ENCODE peak calls at places on chromosomes 16 and 17, in four cellular contexts. One of them, this sample, is unnamed.

GRCh38 chr16:55912022-55912421 is 36.8 kb upstream of the CES5A start:
- DNase-seq in endothelial cell of umbilical vein: no peak
- DNase-seq in ovary: no peak
- DNase-seq in spleen: no peak
- DNase-seq in this sample: no peak

GRCh38 chr17:28734712-28735241 is 6.2 kb downstream of the NEK8 start:
- DNase-seq in ovary: no peak
- DNase-seq in spleen: peak; percentile 61
- DNase-seq in endothelial cell of umbilical vein: no peak
- DNase-seq in this sample: no peak

GRCh38 chr17:35890774-35891155 is 10.6 kb upstream of the CCL5 start:
- DNase-seq in endothelial cell of umbilical vein: no peak
- DNase-seq in ovary: no peak
- DNase-seq in spleen: peak; percentile 80
- DNase-seq in this sample: no peak

GRCh38 chr16:85528528-85529387 is 84.4 kb upstream of the GSE1 start:
- DNase-seq in spleen: no peak
- DNase-seq in ovary: no peak
- DNase-seq in endothelial cell of umbilical vein: no peak
- DNase-seq in this sample: no peak

GRCh38 chr16:54118846-54119245 is 167.7 kb downstream of the IRX3 start:
- DNase-seq in ovary: no peak
- DNase-seq in endothelial cell of umbilical vein: no peak
- DNase-seq in spleen: no peak
- DNase-seq in this sample: no peak

GRCh38 chr17:284676-285355 is 67.8 kb downstream of the RPH3AL start:
- DNase-seq in endothelial cell of umbilical vein: no peak
- DNase-seq in ovary: peak; percentile 9
- DNase-seq in spleen: peak; percentile 28
- DNase-seq in this sample: no peak

GRCh38 chr17:38750312-38751121 is 2.0 kb upstream of the PSMB3 start:
- DNase-seq in ovary: no peak
- DNase-seq in spleen: peak; percentile 77
- DNase-seq in endothelial cell of umbilical vein: peak; percentile 33
- DNase-seq in this sample: no peak

GRCh38 chr17:36928450-36929125 is 8.7 kb upstream of the LHX1 start:
- DNase-seq in spleen: no peak
- DNase-seq in endothelial cell of umbilical vein: no peak
- DNase-seq in ovary: no peak
- DNase-seq in this sample: no peak

GRCh38 chr16:80541306-80541694 is 507 bp downstream of the DYNLRB2 start:
- DNase-seq in endothelial cell of umbilical vein: no peak
- DNase-seq in spleen: no peak
- DNase-seq in ovary: no peak
- DNase-seq in this sample: no peak

GRCh38 chr16:55257971-55258613 is 65.9 kb upstream of the IRX6 start:
- DNase-seq in ovary: no peak
- DNase-seq in spleen: peak; percentile 76
- DNase-seq in endothelial cell of umbilical vein: peak; percentile 53
- DNase-seq in this sample: peak; percentile 19

GRCh38 chr16:13316008-13316407 is 414.6 kb downstream of the SHISA9 start:
- DNase-seq in spleen: no peak
- DNase-seq in ovary: no peak
- DNase-seq in endothelial cell of umbilical vein: no peak
- DNase-seq in this sample: no peak

GRCh38 chr16:70407811-70408274 is 31.1 kb downstream of the ST3GAL2 start:
- DNase-seq in endothelial cell of umbilical vein: no peak
- DNase-seq in ovary: no peak
- DNase-seq in spleen: no peak
- DNase-seq in this sample: no peak

GRCh38 chr17:80219013-80219776 is 938 bp downstream of the SGSH start:
- DNase-seq in spleen: peak; percentile 94
- DNase-seq in ovary: peak; percentile 73
- DNase-seq in endothelial cell of umbilical vein: peak; percentile 55
- DNase-seq in this sample: peak; percentile 88

GRCh38 chr16:81127051-81127450 is 30.9 kb upstream of the GCSH start:
- DNase-seq in ovary: no peak
- DNase-seq in spleen: no peak
- DNase-seq in endothelial cell of umbilical vein: no peak
- DNase-seq in this sample: no peak

GRCh38 chr17:70961341-70961740 is 792.0 kb downstream of the KCNJ2 start:
- DNase-seq in endothelial cell of umbilical vein: no peak
- DNase-seq in ovary: no peak
- DNase-seq in spleen: no peak
- DNase-seq in this sample: no peak
- H3K9me3 ChIP-seq in endothelial cell of umbilical vein: peaks cover 2% of the 10 kb centered on the region
- H3K9me3 ChIP-seq in ovary: no peaks in the 10 kb centered on the region
- H3K9me3 ChIP-seq in spleen: peaks cover 13% of the 10 kb centered on the region
- H3K9me3 ChIP-seq in this sample: no peaks in the 10 kb centered on the region

DNA sequence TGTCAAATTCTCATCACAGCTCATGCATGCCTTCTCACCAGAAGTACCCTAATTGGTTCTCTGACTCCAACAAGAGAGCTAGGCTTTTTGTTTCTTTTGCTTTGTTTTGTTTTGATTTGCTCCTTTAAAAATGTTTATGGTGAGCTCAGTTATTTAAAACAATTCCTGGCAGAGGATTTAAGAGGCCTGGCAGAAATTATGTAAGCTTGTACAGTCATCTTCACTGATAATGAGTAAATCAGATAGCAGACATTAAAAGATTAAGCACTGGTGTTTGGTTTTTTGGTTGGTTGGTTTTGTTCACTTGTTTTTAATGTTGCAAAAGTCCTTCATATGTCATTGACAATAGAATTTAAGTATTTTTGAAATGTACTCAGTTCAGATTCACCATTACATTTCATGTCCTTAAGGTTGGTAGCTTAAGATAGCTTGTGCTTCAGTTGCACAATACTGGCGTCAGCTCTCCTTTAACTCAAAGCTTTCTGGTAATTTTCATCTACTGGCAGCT is 378.9 kb downstream of the CDH13 start:
- DNase-seq in ovary: no peak
- DNase-seq in spleen: no peak
- DNase-seq in endothelial cell of umbilical vein: no peak
- DNase-seq in this sample: no peak
- H3K9me3 ChIP-seq in ovary: no peaks in the 10 kb centered on the region
- H3K9me3 ChIP-seq in spleen: no peaks in the 10 kb centered on the region
- H3K9me3 ChIP-seq in endothelial cell of umbilical vein: no peaks in the 10 kb centered on the region
- H3K9me3 ChIP-seq in this sample: no peaks in the 10 kb centered on the region

GRCh38 chr17:61746248-61746985 is 116.9 kb downstream of the BRIP1 start:
- DNase-seq in ovary: no peak
- DNase-seq in endothelial cell of umbilical vein: no peak
- DNase-seq in spleen: no peak
- DNase-seq in this sample: no peak
- H3K9me3 ChIP-seq in ovary: no peaks in the 10 kb centered on the region
- H3K9me3 ChIP-seq in endothelial cell of umbilical vein: no peaks in the 10 kb centered on the region
- H3K9me3 ChIP-seq in spleen: peaks cover 25% of the 10 kb centered on the region
- H3K9me3 ChIP-seq in this sample: no peaks in the 10 kb centered on the region

DNA sequence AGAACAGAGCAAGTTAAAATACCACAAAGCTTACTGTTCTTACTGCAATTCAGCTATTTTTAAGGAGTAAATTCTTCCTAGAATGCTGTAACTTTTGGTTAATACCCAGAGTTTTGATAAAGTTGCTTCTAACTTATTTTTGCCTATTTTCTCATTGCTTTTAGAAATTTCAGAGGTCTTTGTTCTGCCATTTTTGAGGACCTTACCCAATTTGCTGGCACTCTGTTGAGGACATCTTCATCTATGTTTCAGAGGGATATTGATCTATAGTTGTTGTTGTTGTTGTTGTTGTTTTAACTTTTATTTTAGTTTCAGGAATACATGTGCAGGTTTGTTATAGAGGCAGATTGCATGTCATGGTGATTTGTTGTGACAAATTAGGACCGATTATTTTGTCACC is 111.0 kb upstream of the NACA2 start:
- DNase-seq in endothelial cell of umbilical vein: no peak
- DNase-seq in ovary: no peak
- DNase-seq in spleen: no peak
- DNase-seq in this sample: no peak
- H3K9me3 ChIP-seq in endothelial cell of umbilical vein: no peaks in the 10 kb centered on the region
- H3K9me3 ChIP-seq in ovary: no peaks in the 10 kb centered on the region
- H3K9me3 ChIP-seq in spleen: peaks cover 62% of the 10 kb centered on the region
- H3K9me3 ChIP-seq in this sample: peaks cover 9% of the 10 kb centered on the region

DNA sequence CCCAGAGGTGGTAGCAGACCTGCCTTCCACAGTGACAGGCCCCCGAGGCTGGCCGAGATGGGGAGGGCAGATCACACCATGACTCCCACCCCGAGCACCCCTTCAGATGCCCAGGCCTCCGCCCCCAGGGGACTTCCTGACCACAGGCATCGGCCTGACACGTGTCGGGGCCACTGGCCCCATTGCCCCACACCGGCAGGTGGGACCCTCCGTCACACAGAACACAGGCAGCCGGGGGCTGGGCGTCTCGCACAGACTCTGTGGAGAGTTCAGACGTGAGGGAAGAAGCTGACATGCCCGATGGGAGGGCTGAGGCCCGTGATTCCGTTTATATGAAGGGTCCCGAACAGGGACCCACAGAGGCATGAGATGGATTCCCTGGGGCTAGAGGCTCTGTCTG is 51.3 kb upstream of the GNG13 start:
- DNase-seq in endothelial cell of umbilical vein: no peak
- DNase-seq in ovary: no peak
- DNase-seq in spleen: no peak
- DNase-seq in this sample: no peak
- H3K9me3 ChIP-seq in endothelial cell of umbilical vein: peaks cover 3% of the 10 kb centered on the region
- H3K9me3 ChIP-seq in ovary: no peaks in the 10 kb centered on the region
- H3K9me3 ChIP-seq in spleen: no peaks in the 10 kb centered on the region
- H3K9me3 ChIP-seq in this sample: no peaks in the 10 kb centered on the region

GRCh38 chr16:72501739-72502653 is 330.0 kb upstream of the PMFBP1 start:
- DNase-seq in spleen: no peak
- DNase-seq in endothelial cell of umbilical vein: peak; percentile 88
- DNase-seq in ovary: peak; percentile 26
- DNase-seq in this sample: no peak

GRCh38 chr16:72508196-72508595 is 336.2 kb upstream of the PMFBP1 start:
- DNase-seq in ovary: no peak
- DNase-seq in spleen: no peak
- DNase-seq in endothelial cell of umbilical vein: no peak
- DNase-seq in this sample: no peak

GRCh38 chr16:72500545-72500944 is 328.6 kb upstream of the PMFBP1 start:
- DNase-seq in endothelial cell of umbilical vein: peak; percentile 12
- DNase-seq in ovary: no peak
- DNase-seq in spleen: no peak
- DNase-seq in this sample: no peak

GRCh38 chr16:72502654-72503005 is 330.7 kb upstream of the PMFBP1 start:
- DNase-seq in endothelial cell of umbilical vein: no peak
- DNase-seq in spleen: no peak
- DNase-seq in ovary: no peak
- DNase-seq in this sample: no peak
- H3K9me3 ChIP-seq in endothelial cell of umbilical vein: no peaks in the 10 kb centered on the region
- H3K9me3 ChIP-seq in spleen: no peaks in the 10 kb centered on the region
- H3K9me3 ChIP-seq in ovary: no peaks in the 10 kb centered on the region
- H3K9me3 ChIP-seq in this sample: no peaks in the 10 kb centered on the region

DNA sequence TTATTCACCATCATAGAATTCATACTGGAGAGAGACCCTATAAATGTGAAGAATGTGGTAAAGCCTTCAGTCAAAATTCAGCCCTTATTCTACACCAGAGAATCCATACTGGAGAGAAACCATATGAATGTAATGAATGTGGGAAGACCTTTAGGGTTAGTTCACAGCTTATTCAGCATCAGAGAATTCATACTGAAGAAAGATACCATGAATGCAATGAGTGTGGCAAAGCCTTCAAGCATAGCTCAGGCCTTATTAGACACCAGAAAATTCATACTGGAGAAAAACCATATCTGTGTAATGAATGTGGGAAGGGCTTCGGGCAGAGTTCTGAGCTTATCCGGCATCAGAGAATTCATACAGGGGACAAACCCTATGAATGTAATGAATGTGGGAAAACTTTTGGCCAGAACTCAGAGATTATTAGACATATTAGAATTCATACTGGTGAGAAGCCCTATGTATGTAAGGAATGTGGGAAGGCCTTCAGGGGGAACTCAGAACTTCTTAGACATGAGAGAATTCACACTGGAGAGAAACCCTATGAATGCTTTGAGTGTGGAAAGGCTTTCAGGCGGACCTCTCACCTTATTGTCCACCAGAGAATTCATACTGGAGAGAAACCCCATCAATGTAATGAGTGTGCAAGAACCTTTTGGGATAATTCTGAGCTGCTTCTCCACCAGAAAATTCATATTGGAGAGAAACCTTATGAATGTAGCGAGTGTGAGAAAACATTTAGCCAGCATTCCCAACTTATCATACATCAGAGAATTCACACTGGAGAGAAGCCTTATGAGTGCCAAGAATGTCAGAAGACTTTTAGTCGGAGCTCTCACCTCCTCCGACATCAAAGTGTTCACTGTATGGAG is 14.1 kb downstream of the ZFP3 start:
- DNase-seq in spleen: no peak
- DNase-seq in ovary: no peak
- DNase-seq in endothelial cell of umbilical vein: no peak
- DNase-seq in this sample: no peak
- H3K9me3 ChIP-seq in spleen: peaks cover 94% of the 10 kb centered on the region
- H3K9me3 ChIP-seq in ovary: peaks cover 48% of the 10 kb centered on the region
- H3K9me3 ChIP-seq in endothelial cell of umbilical vein: peaks cover 22% of the 10 kb centered on the region
- H3K9me3 ChIP-seq in this sample: peaks cover 57% of the 10 kb centered on the region

GRCh38 chr16:78879046-78879445 is 721.5 kb downstream of the MAF start:
- DNase-seq in endothelial cell of umbilical vein: no peak
- DNase-seq in ovary: no peak
- DNase-seq in spleen: no peak
- DNase-seq in this sample: no peak

GRCh38 chr16:78882150-78882549 is 718.4 kb downstream of the MAF start:
- DNase-seq in endothelial cell of umbilical vein: no peak
- DNase-seq in ovary: no peak
- DNase-seq in spleen: no peak
- DNase-seq in this sample: no peak

GRCh38 chr16:78877114-78877513 is 723.4 kb downstream of the MAF start:
- DNase-seq in spleen: no peak
- DNase-seq in ovary: no peak
- DNase-seq in endothelial cell of umbilical vein: no peak
- DNase-seq in this sample: no peak

GRCh38 chr16:78874241-78874983 is 726.1 kb downstream of the MAF start:
- DNase-seq in ovary: no peak
- DNase-seq in endothelial cell of umbilical vein: no peak
- DNase-seq in spleen: no peak
- DNase-seq in this sample: no peak

GRCh38 chr16:78878570-78878969 is 722.0 kb downstream of the MAF start:
- DNase-seq in spleen: no peak
- DNase-seq in ovary: no peak
- DNase-seq in endothelial cell of umbilical vein: no peak
- DNase-seq in this sample: no peak
- H3K9me3 ChIP-seq in spleen: no peaks in the 10 kb centered on the region
- H3K9me3 ChIP-seq in ovary: no peaks in the 10 kb centered on the region
- H3K9me3 ChIP-seq in endothelial cell of umbilical vein: peaks cover 2% of the 10 kb centered on the region
- H3K9me3 ChIP-seq in this sample: no peaks in the 10 kb centered on the region

This sample was measured in T-helper 17 cell.